ENCODE peak calls at places on chromosomes 12 and 14, in four cellular contexts. N is GM04504, P is upper lobe of right lung, I is SHP77. S is an unnamed sample.

GRCh38 chr12:33988888-33989287 is 33.4 kb upstream of the ALG10 start:
- DNase-seq in N (no peak), P (no peak), I (no peak), S (no peak)

GRCh38 chr12:50087995-50088394 is 2.9 kb downstream of the SMARCD1 start:
- DNase-seq in N (no peak), P (no peak), I (no peak), S (no peak)

GRCh38 chr12:91098942-91099341 is 12.4 kb downstream of the LUM start:
- DNase-seq in N (peak), P (no peak), I (no peak), S (no peak)

GRCh38 chr14:29078810-29079522 is 312.4 kb downstream of the FOXG1 start:
- DNase-seq in N (no peak), P (no peak), I (no peak), S (no peak)

GRCh38 chr12:91588874-91589454 is 406.3 kb upstream of the DCN start:
- DNase-seq in N (no peak), P (no peak), I (no peak), S (no peak)

GRCh38 chr12:119682635-119683340 is 14.9 kb downstream of the PRKAB1 start:
- DNase-seq in N (no peak), P (no peak), I (no peak), S (no peak)

GRCh38 chr12:101074940-101075680 is 134.9 kb downstream of the SLC5A8 start:
- DNase-seq in N (no peak), P (no peak), I (no peak), S (no peak)

GRCh38 chr12:116556964-116557706 is 2.0 kb upstream of the MAP1LC3B2 start:
- DNase-seq in N (no peak), P (no peak), I (no peak), S (no peak)

GRCh38 chr12:64450711-64451486 is 1.0 kb upstream of the TBK1 start:
- DNase-seq in N (no peak), P (no peak), I (peak), S (no peak)

GRCh38 chr12:44317651-44318126 is 481.8 kb downstream of the TMEM117 start:
- DNase-seq in N (no peak), P (no peak), I (peak), S (no peak)

GRCh38 chr12:110933326-110933974 is 13.1 kb upstream of the MYL2 start:
- DNase-seq in N (no peak), P (peak), I (no peak), S (no peak)

GRCh38 chr12:113398346-113399290 is 5.1 kb downstream of the SDS start:
- DNase-seq in N (no peak), P (no peak), I (no peak), S (no peak)

GRCh38 chr12:117514016-117514415 is 152.6 kb upstream of the NOS1 start:
- DNase-seq in N (no peak), P (no peak), I (no peak), S (peak)

GRCh38 chr14:33563492-33563891 is 387.4 kb downstream of the EGLN3 start:
- DNase-seq in N (no peak), P (no peak), I (no peak), S (no peak)

GRCh38 chr12:124928095-124928911 is 13.9 kb upstream of the UBC start:
- DNase-seq in N (no peak), P (peak), I (no peak), S (no peak)

GRCh38 chr12:53176750-53177149 is 3.8 kb upstream of the ZNF740 start:
- DNase-seq in N (no peak), P (no peak), I (no peak), S (no peak)

GRCh38 chr14:90628825-90629224 is 187.4 kb downstream of the TTC7B start:
- DNase-seq in N (no peak), P (no peak), I (no peak), S (no peak)

GRCh38 chr14:103391048-103391447 is 5.8 kb downstream of the MARK3 start:
- DNase-seq in N (peak), P (no peak), I (no peak), S (no peak)

GRCh38 chr12:42475055-42475454 is 114.5 kb downstream of the PRICKLE1 start:
- DNase-seq in N (no peak), P (no peak), I (no peak), S (no peak)

GRCh38 chr14:39491134-39491541 is 58.9 kb upstream of the FBXO33 start:
- DNase-seq in N (no peak), P (no peak), I (peak), S (peak)

GRCh38 chr14:30227871-30228270 is 300.2 kb upstream of the PRKD1 start:
- DNase-seq in N (no peak), P (no peak), I (no peak), S (no peak)

GRCh38 chr12:90945070-90945649 is 9.8 kb downstream of the CCER1 start:
- DNase-seq in N (no peak), P (no peak), I (peak), S (no peak)

GRCh38 chr14:89445252-89445973 is 28.4 kb upstream of the FOXN3 start:
- DNase-seq in N (no peak), P (no peak), I (no peak), S (no peak)

GRCh38 chr14:102911991-102912761 is 10.3 kb upstream of the AMN start:
- DNase-seq in N (no peak), P (no peak), I (no peak), S (no peak)

GRCh38 chr14:34175574-34175973 is 224.7 kb upstream of the EGLN3 start:
- DNase-seq in N (no peak), P (no peak), I (no peak), S (no peak)

GRCh38 chr12:27104546-27104945 is 22.2 kb upstream of the C12orf71 start:
- DNase-seq in N (no peak), P (no peak), I (no peak), S (no peak)

GRCh38 chr12:46585854-46586621 is 213.5 kb upstream of the SLC38A2 start:
- DNase-seq in N (no peak), P (peak), I (peak), S (peak)

GRCh38 chr12:51814311-51815088 is 34.0 kb downstream of the FIGNL2 start:
- DNase-seq in N (no peak), P (peak), I (no peak), S (no peak)

GRCh38 chr12:6554168-6554989 is 1.5 kb downstream of the IFFO1 start:
- DNase-seq in N (peak), P (peak), I (no peak), S (no peak)

GRCh38 chr12:47277972-47278448 is 198.3 kb upstream of the AMIGO2 start:
- DNase-seq in N (peak), P (no peak), I (no peak), S (no peak)

S was measured in NCI-H2029 treated with DMSO at 0.1 percent for 48 hours.